ENCODE peak calls at places on chromosomes 3 and 15, in five cellular contexts. G is stimulated activated CD8-positive, alpha-beta memory T cell treated with anti-CD3 and anti-CD28 coated beads, Interleukin-7, amount 100 ng/mL, for 24 hours; R is AG09319; D is AG09309; Y is midbrain. V is an unnamed sample.

GRCh38 chr3:151864423-151865101 is 8.9 kb upstream of the SUCNR1 start:
- DNase-seq in D (peak), Y (no peak), R (peak), G (no peak), V (peak)

GRCh38 chr15:62594017-62594416 is 428.9 kb upstream of the C2CD4B start:
- DNase-seq in Y (no peak), G (no peak), R (no peak), D (no peak), V (no peak)

GRCh38 chr3:134885877-134886621 is 91.0 kb downstream of the EPHB1 start:
- DNase-seq in Y (no peak), R (no peak), G (no peak), D (peak), V (no peak)

GRCh38 chr3:78863294-78864203 is 904.2 kb downstream of the ROBO1 start:
- DNase-seq in R (no peak), D (no peak), Y (no peak), G (no peak), V (no peak)

GRCh38 chr15:67520276-67520975 is 505 bp upstream of the C15orf61 start:
- DNase-seq in D (no peak), R (no peak), G (no peak), Y (peak), V (no peak)

GRCh38 chr3:24923565-24923964 is 428.9 kb upstream of the THRB start:
- DNase-seq in G (no peak), D (no peak), R (no peak), Y (no peak), V (no peak)

GRCh38 chr3:58206406-58207011 is 4.3 kb downstream of the DNASE1L3 start:
- DNase-seq in G (no peak), Y (no peak), R (no peak), D (no peak), V (no peak)

GRCh38 chr15:28873006-28873405 is 12.8 kb upstream of the APBA2 start:
- DNase-seq in G (no peak), Y (no peak), R (no peak), D (no peak), V (no peak)

GRCh38 chr3:108088697-108089096 is 2.1 kb downstream of the CD47 start:
- DNase-seq in D (no peak), G (no peak), Y (no peak), R (no peak), V (no peak)

GRCh38 chr15:93037341-93038063 is 51.5 kb downstream of the RGMA start:
- DNase-seq in R (no peak), D (no peak), G (no peak), Y (peak), V (peak)

GRCh38 chr3:21028412-21028811 is 722.6 kb downstream of the ZNF385D start:
- DNase-seq in Y (no peak), G (no peak), D (no peak), R (no peak), V (no peak)

GRCh38 chr3:20511863-20512262 is 325.9 kb upstream of the SGO1 start:
- DNase-seq in D (peak), Y (peak), R (peak), G (no peak), V (peak)

GRCh38 chr3:85164446-85164845 is 205.7 kb downstream of the CADM2 start:
- DNase-seq in D (no peak), Y (no peak), R (no peak), G (no peak), V (no peak)

V was measured in AG04449.